ENCODE peak calls at places on chromosome 20, in seven cellular contexts. C is HCT116, U is K562, Y is HepG2, M is SK-N-SH, O is H1, V is GM12878. D is an unnamed sample.
A peak's percentile ranks its signal among the peaks of the same experiment; 100 is the strongest.

GRCh38 chr20:46791722-46792416 is 82.4 kb downstream of the SLC2A10 start:
- DNase-seq in O (no peak), C (no peak), U (no peak), M (no peak), V (no peak), Y (no peak), D (no peak)

GRCh38 chr20:48065833-48066232 is 280.6 kb upstream of the SULF2 start:
- DNase-seq in Y (no peak), C (no peak), U (no peak), V (no peak), M (no peak), O (no peak), D (no peak)

GRCh38 chr20:17481661-17482060 is 49.5 kb downstream of the BFSP1 start:
- DNase-seq in M (no peak), V (no peak), O (no peak), C (no peak), U (no peak), Y (no peak), D (no peak)

GRCh38 chr20:24118781-24119175 is 130.2 kb upstream of the GGTLC1 start:
- DNase-seq in U (no peak), C (no peak), O (no peak), M (peak; percentile 34), Y (no peak), V (no peak), D (no peak)

GRCh38 chr20:47662483-47663353 is 122.6 kb downstream of the SULF2 start:
- DNase-seq in M (no peak), C (no peak), U (no peak), V (no peak), O (no peak), Y (no peak), D (no peak)

GRCh38 chr20:41958391-41958790 is 340.2 kb upstream of the CHD6 start:
- DNase-seq in M (no peak), Y (no peak), O (no peak), C (no peak), V (no peak), U (no peak), D (no peak)

GRCh38 chr20:43241057-43241702 is 51.5 kb upstream of the PTPRT start:
- DNase-seq in Y (no peak), U (no peak), M (no peak), C (no peak), O (no peak), V (no peak), D (no peak)

GRCh38 chr20:47795214-47795667 is 10.0 kb upstream of the SULF2 start:
- DNase-seq in Y (no peak), U (no peak), C (no peak), V (no peak), M (no peak), O (no peak), D (no peak)

GRCh38 chr20:26167499-26167898 is 470.8 kb upstream of the ZNF337 start:
- DNase-seq in O (no peak), C (no peak), U (no peak), V (no peak), Y (no peak), M (no peak), D (no peak)

GRCh38 chr20:9344080-9344920 is 170.1 kb upstream of the LAMP5 start:
- DNase-seq in U (no peak), V (no peak), O (no peak), C (no peak), M (no peak), Y (no peak), D (peak; percentile 26)

DNA sequence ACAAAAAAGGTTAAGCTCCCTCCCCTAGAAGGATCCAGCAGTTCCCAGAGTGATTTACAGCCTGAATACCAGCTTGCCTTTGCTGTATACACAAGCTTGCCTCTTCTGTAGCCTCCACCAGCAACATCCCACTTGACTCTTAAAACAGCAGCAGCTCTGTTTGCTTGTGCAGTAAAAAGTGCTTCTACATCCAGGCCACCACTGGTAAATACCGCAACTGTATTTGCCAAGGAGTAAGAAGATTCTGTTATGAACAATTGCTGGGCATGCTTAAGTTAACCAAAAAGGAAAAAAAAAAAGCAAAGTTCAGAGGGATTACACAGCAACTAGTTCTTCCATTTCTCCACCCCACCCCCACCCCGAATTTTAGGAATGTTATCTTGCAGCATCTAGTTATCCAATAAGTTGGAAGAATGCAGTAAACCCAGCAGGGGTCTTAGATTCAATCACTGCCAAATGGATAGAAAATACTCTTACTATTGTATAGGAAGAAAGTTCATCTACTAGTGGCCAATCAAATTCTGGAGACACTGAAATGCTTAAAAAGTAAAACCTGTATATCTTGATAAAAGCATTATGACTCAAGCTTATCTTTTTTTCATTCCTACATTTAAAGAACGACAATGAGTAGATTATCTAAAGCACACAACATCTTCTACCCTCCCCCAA is 4.8 kb downstream of the SALL4 start:
- DNase-seq in M (no peak), C (no peak), Y (no peak), V (no peak), U (no peak), O (no peak), D (no peak)
- TF ChIP-seq JUND in M (no peak), C (no peak), Y (no peak), V (no peak), U (no peak), O (no peak), D (no peak)

DNA sequence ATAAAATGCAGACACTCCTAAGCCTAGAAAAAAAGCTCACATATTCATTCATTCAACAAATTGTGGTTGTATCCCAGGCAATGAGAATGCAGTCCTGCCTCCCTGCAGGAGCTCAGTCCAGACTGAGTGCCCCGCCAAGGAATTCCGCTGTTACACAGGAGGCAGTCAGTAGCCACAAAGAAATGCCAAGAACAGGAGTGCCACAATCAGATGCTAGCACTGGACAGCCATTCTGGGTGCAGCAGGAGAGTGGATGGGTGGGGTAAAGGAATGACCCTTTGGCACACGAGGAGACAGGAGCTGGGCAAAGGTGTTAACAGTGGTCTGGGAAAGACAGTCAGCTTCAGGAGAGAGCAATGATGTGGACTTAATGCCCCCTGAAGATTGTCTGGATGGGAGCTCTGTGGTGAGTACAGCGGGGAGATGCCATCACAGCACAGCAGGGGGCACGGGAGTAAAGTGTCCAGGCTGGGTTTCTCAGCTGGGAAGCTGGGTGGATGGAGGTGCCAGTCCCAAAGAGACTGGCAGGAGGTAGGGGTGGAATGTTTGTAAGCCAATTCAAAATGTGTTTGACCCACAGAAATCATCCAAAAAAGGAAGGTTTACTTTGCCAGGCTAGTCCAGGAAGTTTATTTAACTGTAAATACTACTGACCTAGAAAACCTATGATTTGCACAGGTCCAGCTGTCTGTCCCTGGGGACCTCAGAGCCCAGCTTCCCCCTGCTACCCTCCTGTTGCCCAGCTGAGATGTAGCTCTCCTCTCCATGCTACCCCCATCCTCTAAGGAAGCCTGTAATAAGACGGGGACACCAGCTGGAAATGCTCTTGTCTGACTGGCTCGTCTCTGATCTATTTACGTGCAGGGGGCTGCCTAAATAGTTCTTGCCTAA is 84.1 kb downstream of the SLC23A2 start:
- DNase-seq in C (no peak), V (no peak), O (no peak), Y (no peak), M (no peak), U (no peak), D (no peak)
- TF ChIP-seq JUND in C (no peak), V (no peak), O (no peak), Y (no peak), M (no peak), U (no peak), D (no peak)

GRCh38 chr20:58986968-58987517 is 6.0 kb downstream of the NELFCD start:
- DNase-seq in U (no peak), C (no peak), O (no peak), Y (no peak), V (no peak), M (peak; percentile 81), D (no peak)

GRCh38 chr20:58986286-58986967 is 5.4 kb downstream of the NELFCD start:
- DNase-seq in O (no peak), V (no peak), C (no peak), Y (no peak), M (no peak), U (no peak), D (no peak)

GRCh38 chr20:58988565-58988882 is 7.5 kb downstream of the NELFCD start:
- DNase-seq in M (no peak), V (no peak), Y (no peak), U (no peak), C (no peak), O (no peak), D (no peak)

GRCh38 chr20:58989196-58989595 is 8.1 kb downstream of the NELFCD start:
- DNase-seq in C (no peak), O (no peak), M (no peak), V (no peak), U (no peak), Y (no peak), D (no peak)

GRCh38 chr20:58987790-58988564 is 6.9 kb downstream of the NELFCD start:
- DNase-seq in U (no peak), M (no peak), Y (no peak), C (no peak), V (no peak), O (no peak), D (peak; percentile 93)
- TF ChIP-seq JUND in U (no peak), M (no peak), Y (no peak), C (no peak), V (no peak), O (no peak), D (no peak)

GRCh38 chr20:2224246-2224645 is 71.6 kb upstream of the TGM3 start:
- DNase-seq in M (no peak), O (no peak), V (no peak), U (no peak), C (no peak), Y (no peak), D (no peak)

GRCh38 chr20:2221933-2222332 is 73.9 kb upstream of the TGM3 start:
- DNase-seq in M (no peak), C (no peak), Y (no peak), O (no peak), U (no peak), V (no peak), D (no peak)

GRCh38 chr20:2217857-2218529 is 77.8 kb upstream of the TGM3 start:
- DNase-seq in U (no peak), M (no peak), V (peak; percentile 20), Y (no peak), O (no peak), C (no peak), D (no peak)

GRCh38 chr20:2220298-2220697 is 75.5 kb upstream of the TGM3 start:
- DNase-seq in C (no peak), U (no peak), V (no peak), Y (no peak), O (no peak), M (no peak), D (no peak)

GRCh38 chr20:2219481-2220006 is 76.3 kb upstream of the TGM3 start:
- DNase-seq in V (no peak), Y (no peak), M (no peak), U (no peak), C (no peak), O (no peak), D (no peak)
- TF ChIP-seq JUND in V (no peak), Y (no peak), M (no peak), U (no peak), C (no peak), O (no peak), D (no peak)

D was measured in T47D.